ENCODE peak calls at places on chromosomes 7 and 10, in ten cellular contexts. One of them, this sample, is unnamed.

GRCh38 chr7:25619963-25620799 is 391.9 kb upstream of the NPVF start:
- DNase-seq in testis: peak; percentile 78
- DNase-seq in mammary epithelial cell: no peak
- DNase-seq in AG09309: no peak
- DNase-seq in cardiac fibroblast: peak; percentile 49
- DNase-seq in sigmoid colon: no peak
- DNase-seq in heart right ventricle: no peak
- DNase-seq in HCT116: no peak
- DNase-seq in dorsolateral prefrontal cortex: no peak
- DNase-seq in uterus: peak; percentile 81
- DNase-seq in this sample: peak; percentile 30

GRCh38 chr7:157576415-157576814 is 239.6 kb downstream of the DNAJB6 start:
- DNase-seq in testis: peak; percentile 52
- DNase-seq in mammary epithelial cell: no peak
- DNase-seq in AG09309: no peak
- DNase-seq in cardiac fibroblast: no peak
- DNase-seq in sigmoid colon: no peak
- DNase-seq in heart right ventricle: no peak
- DNase-seq in HCT116: no peak
- DNase-seq in dorsolateral prefrontal cortex: no peak
- DNase-seq in uterus: no peak
- DNase-seq in this sample: no peak

GRCh38 chr10:33801705-33802104 is 467.2 kb upstream of the NRP1 start:
- DNase-seq in testis: no peak
- DNase-seq in mammary epithelial cell: peak; percentile 58
- DNase-seq in AG09309: no peak
- DNase-seq in cardiac fibroblast: no peak
- DNase-seq in sigmoid colon: no peak
- DNase-seq in heart right ventricle: no peak
- DNase-seq in HCT116: peak; percentile 22
- DNase-seq in dorsolateral prefrontal cortex: no peak
- DNase-seq in uterus: no peak
- DNase-seq in this sample: no peak

GRCh38 chr10:101693701-101694055 is 1.3 kb downstream of the FBXW4 start:
- DNase-seq in testis: peak; percentile 48
- DNase-seq in mammary epithelial cell: no peak
- DNase-seq in AG09309: no peak
- DNase-seq in cardiac fibroblast: peak; percentile 64
- DNase-seq in sigmoid colon: no peak
- DNase-seq in heart right ventricle: peak; percentile 11
- DNase-seq in HCT116: no peak
- DNase-seq in dorsolateral prefrontal cortex: no peak
- DNase-seq in uterus: peak; percentile 19
- DNase-seq in this sample: peak; percentile 61

GRCh38 chr10:124703778-124704427 is 40.3 kb downstream of the FAM53B start:
- DNase-seq in testis: peak; percentile 92
- DNase-seq in mammary epithelial cell: no peak
- DNase-seq in AG09309: no peak
- DNase-seq in cardiac fibroblast: peak; percentile 63
- DNase-seq in sigmoid colon: peak; percentile 90
- DNase-seq in heart right ventricle: peak; percentile 86
- DNase-seq in HCT116: no peak
- DNase-seq in dorsolateral prefrontal cortex: peak; percentile 74
- DNase-seq in uterus: peak; percentile 82
- DNase-seq in this sample: peak; percentile 66

GRCh38 chr7:134528749-134529148 is 1.4 kb downstream of the AKR1B10 start:
- DNase-seq in testis: no peak
- DNase-seq in mammary epithelial cell: no peak
- DNase-seq in AG09309: no peak
- DNase-seq in cardiac fibroblast: no peak
- DNase-seq in sigmoid colon: no peak
- DNase-seq in heart right ventricle: no peak
- DNase-seq in HCT116: no peak
- DNase-seq in dorsolateral prefrontal cortex: no peak
- DNase-seq in uterus: no peak
- DNase-seq in this sample: no peak

GRCh38 chr7:7595451-7595850 is 28.8 kb downstream of the MIOS start:
- DNase-seq in testis: no peak
- DNase-seq in mammary epithelial cell: peak; percentile 11
- DNase-seq in AG09309: peak; percentile 3
- DNase-seq in cardiac fibroblast: peak; percentile 52
- DNase-seq in sigmoid colon: no peak
- DNase-seq in heart right ventricle: no peak
- DNase-seq in HCT116: peak; percentile 8
- DNase-seq in dorsolateral prefrontal cortex: no peak
- DNase-seq in uterus: no peak
- DNase-seq in this sample: peak; percentile 43

GRCh38 chr7:128032605-128033235 is 1.5 kb upstream of the LRRC4 start:
- DNase-seq in testis: no peak
- DNase-seq in mammary epithelial cell: no peak
- DNase-seq in AG09309: no peak
- DNase-seq in cardiac fibroblast: no peak
- DNase-seq in sigmoid colon: peak; percentile 71
- DNase-seq in heart right ventricle: peak; percentile 21
- DNase-seq in HCT116: no peak
- DNase-seq in dorsolateral prefrontal cortex: no peak
- DNase-seq in uterus: no peak
- DNase-seq in this sample: no peak

GRCh38 chr7:38660427-38661099 is 29.4 kb upstream of the AMPH start:
- DNase-seq in testis: peak; percentile 25
- DNase-seq in mammary epithelial cell: peak; percentile 17
- DNase-seq in AG09309: no peak
- DNase-seq in cardiac fibroblast: peak; percentile 68
- DNase-seq in sigmoid colon: no peak
- DNase-seq in heart right ventricle: no peak
- DNase-seq in HCT116: peak; percentile 27
- DNase-seq in dorsolateral prefrontal cortex: no peak
- DNase-seq in uterus: no peak
- DNase-seq in this sample: peak; percentile 47

GRCh38 chr10:128189176-128189575 is 63.0 kb upstream of the MKI67 start:
- DNase-seq in testis: no peak
- DNase-seq in mammary epithelial cell: no peak
- DNase-seq in AG09309: no peak
- DNase-seq in cardiac fibroblast: no peak
- DNase-seq in sigmoid colon: no peak
- DNase-seq in heart right ventricle: no peak
- DNase-seq in HCT116: no peak
- DNase-seq in dorsolateral prefrontal cortex: no peak
- DNase-seq in uterus: no peak
- DNase-seq in this sample: no peak

GRCh38 chr7:78095549-78095948 is 297.0 kb downstream of the PHTF2 start:
- DNase-seq in testis: no peak
- DNase-seq in mammary epithelial cell: no peak
- DNase-seq in AG09309: peak; percentile 61
- DNase-seq in cardiac fibroblast: peak; percentile 65
- DNase-seq in sigmoid colon: no peak
- DNase-seq in heart right ventricle: no peak
- DNase-seq in HCT116: no peak
- DNase-seq in dorsolateral prefrontal cortex: no peak
- DNase-seq in uterus: no peak
- DNase-seq in this sample: peak; percentile 32
- TF ChIP-seq CTCF in testis: no peak
- TF ChIP-seq CTCF in mammary epithelial cell: no peak
- TF ChIP-seq CTCF in AG09309: peak; percentile 51
- TF ChIP-seq CTCF in cardiac fibroblast: peak; percentile 11
- TF ChIP-seq CTCF in sigmoid colon: no peak
- TF ChIP-seq CTCF in heart right ventricle: no peak
- TF ChIP-seq CTCF in HCT116: no peak
- TF ChIP-seq CTCF in dorsolateral prefrontal cortex: no peak
- TF ChIP-seq CTCF in uterus: no peak
- TF ChIP-seq CTCF in this sample: no peak

GRCh38 chr10:47140752-47141348 is 159.1 kb upstream of the GDF10 start:
- DNase-seq in testis: no peak
- DNase-seq in mammary epithelial cell: no peak
- DNase-seq in AG09309: no peak
- DNase-seq in cardiac fibroblast: no peak
- DNase-seq in sigmoid colon: no peak
- DNase-seq in heart right ventricle: no peak
- DNase-seq in HCT116: no peak
- DNase-seq in dorsolateral prefrontal cortex: no peak
- DNase-seq in uterus: peak; percentile 76
- DNase-seq in this sample: peak; percentile 7

GRCh38 chr10:47134166-47134565 is 165.8 kb upstream of the GDF10 start:
- DNase-seq in testis: no peak
- DNase-seq in mammary epithelial cell: no peak
- DNase-seq in AG09309: no peak
- DNase-seq in cardiac fibroblast: no peak
- DNase-seq in sigmoid colon: no peak
- DNase-seq in heart right ventricle: no peak
- DNase-seq in HCT116: no peak
- DNase-seq in dorsolateral prefrontal cortex: no peak
- DNase-seq in uterus: no peak
- DNase-seq in this sample: no peak

GRCh38 chr10:47139121-47139520 is 160.9 kb upstream of the GDF10 start:
- DNase-seq in testis: no peak
- DNase-seq in mammary epithelial cell: no peak
- DNase-seq in AG09309: no peak
- DNase-seq in cardiac fibroblast: no peak
- DNase-seq in sigmoid colon: no peak
- DNase-seq in heart right ventricle: no peak
- DNase-seq in HCT116: no peak
- DNase-seq in dorsolateral prefrontal cortex: no peak
- DNase-seq in uterus: no peak
- DNase-seq in this sample: no peak

GRCh38 chr10:47136866-47137265 is 163.1 kb upstream of the GDF10 start:
- DNase-seq in testis: no peak
- DNase-seq in mammary epithelial cell: no peak
- DNase-seq in AG09309: no peak
- DNase-seq in cardiac fibroblast: peak; percentile 53
- DNase-seq in sigmoid colon: no peak
- DNase-seq in heart right ventricle: no peak
- DNase-seq in HCT116: no peak
- DNase-seq in dorsolateral prefrontal cortex: no peak
- DNase-seq in uterus: no peak
- DNase-seq in this sample: no peak

DNA sequence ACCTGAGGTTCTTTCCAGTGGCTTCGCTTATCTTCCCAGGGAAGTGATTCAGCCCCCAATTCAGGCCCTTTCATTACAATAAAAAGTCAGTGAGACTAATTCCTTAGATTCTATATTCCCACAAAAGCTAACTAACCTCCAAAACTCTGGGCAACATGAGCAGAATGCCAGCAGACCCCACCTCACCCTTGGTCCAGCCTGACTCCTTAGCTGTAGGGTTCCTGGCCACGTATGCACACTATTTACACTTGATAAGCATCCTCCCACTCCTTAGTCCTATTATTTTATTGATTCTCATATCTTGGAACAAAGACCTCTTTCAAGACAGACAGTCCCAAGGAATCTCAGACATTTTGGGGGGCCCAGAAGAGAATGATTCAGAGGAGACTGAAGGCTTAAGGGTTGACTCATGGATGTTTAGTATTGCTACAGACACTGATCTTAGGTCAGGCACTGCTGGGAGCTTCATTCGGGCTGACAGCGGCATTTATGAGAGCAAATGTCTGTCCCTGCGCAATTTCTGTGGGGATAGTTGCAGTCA is 162.6 kb upstream of the GDF10 start:
- DNase-seq in testis: no peak
- DNase-seq in mammary epithelial cell: peak; percentile 75
- DNase-seq in AG09309: peak; percentile 79
- DNase-seq in cardiac fibroblast: peak; percentile 69
- DNase-seq in sigmoid colon: no peak
- DNase-seq in heart right ventricle: no peak
- DNase-seq in HCT116: peak; percentile 32
- DNase-seq in dorsolateral prefrontal cortex: no peak
- DNase-seq in uterus: no peak
- DNase-seq in this sample: peak; percentile 65
- H3K4me3 ChIP-seq in testis: no peak overlapping the region
- H3K4me3 ChIP-seq in mammary epithelial cell: no peak overlapping the region
- H3K4me3 ChIP-seq in AG09309: no peak overlapping the region
- H3K4me3 ChIP-seq in cardiac fibroblast: no peak overlapping the region
- H3K4me3 ChIP-seq in sigmoid colon: no peak overlapping the region
- H3K4me3 ChIP-seq in heart right ventricle: no peak overlapping the region
- H3K4me3 ChIP-seq in HCT116: peak overlapping the region; percentile 18
- H3K4me3 ChIP-seq in dorsolateral prefrontal cortex: no peak overlapping the region
- H3K4me3 ChIP-seq in uterus: no peak overlapping the region
- H3K4me3 ChIP-seq in this sample: no peak overlapping the region

DNA sequence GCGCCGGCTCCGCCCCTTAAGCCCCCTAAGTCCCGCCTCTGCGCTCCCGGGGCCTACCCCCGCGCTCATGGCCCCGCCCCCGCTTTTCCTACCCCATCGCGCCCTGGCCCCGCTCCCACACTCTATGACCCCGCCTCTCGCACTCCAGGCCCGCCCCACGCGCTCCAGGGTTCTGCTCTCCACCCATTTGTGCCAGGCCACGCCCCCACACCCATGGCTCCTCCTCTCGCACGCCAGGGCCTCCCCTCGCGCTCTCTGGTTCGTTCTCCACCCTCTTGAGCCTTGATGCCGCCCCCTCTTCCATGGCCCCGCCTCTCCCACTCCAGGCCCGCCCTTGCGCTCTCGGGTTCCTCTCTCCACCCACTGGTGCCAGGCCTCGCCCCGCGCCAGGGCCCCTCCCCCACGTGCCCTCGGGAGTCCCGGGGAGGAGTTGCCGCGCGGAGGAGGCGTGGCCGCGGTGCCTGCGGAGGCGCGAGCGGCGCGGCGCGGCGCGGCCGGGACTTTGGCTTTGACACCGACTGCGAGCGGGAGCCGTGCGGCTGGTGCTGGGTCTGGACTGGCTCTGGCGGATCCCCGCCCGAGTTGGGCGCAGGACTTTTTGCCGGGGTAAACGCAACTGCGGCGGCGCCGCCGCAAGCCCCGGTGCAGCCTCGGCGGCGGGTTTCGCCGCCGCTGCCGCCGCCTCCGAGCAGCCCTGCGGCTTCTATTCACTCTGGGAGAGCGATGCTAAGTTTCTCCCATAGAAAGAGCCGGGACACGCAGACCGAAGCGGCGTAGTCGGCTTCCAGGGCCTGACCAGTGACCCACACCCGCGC is at the start of gene EEPD1:
- DNase-seq in testis: peak; percentile 100
- DNase-seq in mammary epithelial cell: peak; percentile 99
- DNase-seq in AG09309: peak; percentile 93
- DNase-seq in cardiac fibroblast: peak; percentile 100
- DNase-seq in sigmoid colon: peak; percentile 100
- DNase-seq in heart right ventricle: peak; percentile 100
- DNase-seq in HCT116: peak; percentile 97
- DNase-seq in dorsolateral prefrontal cortex: peak; percentile 100
- DNase-seq in uterus: peak; percentile 100
- DNase-seq in this sample: peak; percentile 100
- TF ChIP-seq CTCF in testis: no peak
- TF ChIP-seq CTCF in mammary epithelial cell: no peak
- TF ChIP-seq CTCF in AG09309: no peak
- TF ChIP-seq CTCF in cardiac fibroblast: no peak
- TF ChIP-seq CTCF in sigmoid colon: no peak
- TF ChIP-seq CTCF in heart right ventricle: no peak
- TF ChIP-seq CTCF in HCT116: no peak
- TF ChIP-seq CTCF in dorsolateral prefrontal cortex: no peak
- TF ChIP-seq CTCF in uterus: no peak
- TF ChIP-seq CTCF in this sample: no peak

DNA sequence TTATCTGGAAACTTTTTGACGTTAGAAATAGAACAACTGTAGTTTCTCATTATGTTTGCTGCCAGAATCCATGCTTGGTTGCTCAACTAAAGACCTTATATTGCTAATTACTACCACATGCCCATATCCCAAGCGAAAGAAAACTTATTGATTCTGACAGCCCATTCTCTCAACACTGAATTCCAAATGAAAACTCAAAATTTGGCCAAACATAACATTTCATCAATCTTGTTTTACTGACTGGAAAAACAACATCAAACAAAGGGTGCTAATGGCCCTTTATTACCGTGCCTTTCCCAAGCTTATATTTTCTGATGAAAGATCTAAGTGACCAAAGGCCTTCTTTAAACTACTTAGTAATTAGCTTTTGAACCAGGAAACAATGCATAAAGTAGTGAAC is 531.9 kb downstream of the KCNMA1 start:
- DNase-seq in testis: no peak
- DNase-seq in mammary epithelial cell: no peak
- DNase-seq in AG09309: peak; percentile 44
- DNase-seq in cardiac fibroblast: peak; percentile 67
- DNase-seq in sigmoid colon: no peak
- DNase-seq in heart right ventricle: no peak
- DNase-seq in HCT116: no peak
- DNase-seq in dorsolateral prefrontal cortex: no peak
- DNase-seq in uterus: no peak
- DNase-seq in this sample: peak; percentile 82
- H3K4me3 ChIP-seq in testis: no peak overlapping the region
- H3K4me3 ChIP-seq in mammary epithelial cell: no peak overlapping the region
- H3K4me3 ChIP-seq in AG09309: no peak overlapping the region
- H3K4me3 ChIP-seq in cardiac fibroblast: no peak overlapping the region
- H3K4me3 ChIP-seq in sigmoid colon: no peak overlapping the region
- H3K4me3 ChIP-seq in heart right ventricle: no peak overlapping the region
- H3K4me3 ChIP-seq in HCT116: no peak overlapping the region
- H3K4me3 ChIP-seq in dorsolateral prefrontal cortex: no peak overlapping the region
- H3K4me3 ChIP-seq in uterus: no peak overlapping the region
- H3K4me3 ChIP-seq in this sample: no peak overlapping the region